ENCODE peak calls at places on chromosome 18, in seven cellular contexts. One of them, this sample, is unnamed.

GRCh38 chr18:66749030-66749429 is 145.1 kb upstream of the CDH19 start:
- DNase-seq in neuronal stem cell: no peak
- DNase-seq in IMR-90: no peak
- DNase-seq in H9: no peak
- DNase-seq in H1: no peak
- DNase-seq in mesenchymal stem cell: no peak
- DNase-seq in trophoblast cell: no peak
- DNase-seq in this sample: peak

GRCh38 chr18:43060020-43060419 is 55.5 kb downstream of the RIT2 start:
- DNase-seq in neuronal stem cell: no peak
- DNase-seq in IMR-90: no peak
- DNase-seq in H9: no peak
- DNase-seq in H1: no peak
- DNase-seq in mesenchymal stem cell: peak
- DNase-seq in trophoblast cell: no peak
- DNase-seq in this sample: no peak

GRCh38 chr18:36294031-36294430 is 3.5 kb upstream of the FHOD3 start:
- DNase-seq in neuronal stem cell: no peak
- DNase-seq in IMR-90: peak
- DNase-seq in H9: no peak
- DNase-seq in H1: no peak
- DNase-seq in mesenchymal stem cell: no peak
- DNase-seq in trophoblast cell: no peak
- DNase-seq in this sample: no peak

GRCh38 chr18:72360628-72361027 is 183.5 kb downstream of the CBLN2 start:
- DNase-seq in neuronal stem cell: no peak
- DNase-seq in IMR-90: no peak
- DNase-seq in H9: no peak
- DNase-seq in H1: no peak
- DNase-seq in mesenchymal stem cell: no peak
- DNase-seq in trophoblast cell: no peak
- DNase-seq in this sample: no peak

GRCh38 chr18:23126352-23127056 is 8.8 kb upstream of the CABLES1 start:
- DNase-seq in neuronal stem cell: no peak
- DNase-seq in IMR-90: no peak
- DNase-seq in H9: no peak
- DNase-seq in H1: no peak
- DNase-seq in mesenchymal stem cell: no peak
- DNase-seq in trophoblast cell: no peak
- DNase-seq in this sample: no peak

GRCh38 chr18:8177330-8178016 is 431.8 kb upstream of the RAB12 start:
- DNase-seq in neuronal stem cell: no peak
- DNase-seq in IMR-90: peak
- DNase-seq in H9: peak
- DNase-seq in H1: no peak
- DNase-seq in mesenchymal stem cell: peak
- DNase-seq in trophoblast cell: peak
- DNase-seq in this sample: peak

GRCh38 chr18:75727479-75727878 is 300.0 kb upstream of the SMIM21 start:
- DNase-seq in neuronal stem cell: peak
- DNase-seq in IMR-90: peak
- DNase-seq in H9: peak
- DNase-seq in H1: peak
- DNase-seq in mesenchymal stem cell: peak
- DNase-seq in trophoblast cell: no peak
- DNase-seq in this sample: peak

GRCh38 chr18:44803019-44803650 is 122.4 kb downstream of the SETBP1 start:
- DNase-seq in neuronal stem cell: no peak
- DNase-seq in IMR-90: peak
- DNase-seq in H9: no peak
- DNase-seq in H1: no peak
- DNase-seq in mesenchymal stem cell: peak
- DNase-seq in trophoblast cell: no peak
- DNase-seq in this sample: peak

GRCh38 chr18:71028285-71028762 is 739.5 kb downstream of the SOCS6 start:
- DNase-seq in neuronal stem cell: no peak
- DNase-seq in IMR-90: no peak
- DNase-seq in H9: peak
- DNase-seq in H1: no peak
- DNase-seq in mesenchymal stem cell: no peak
- DNase-seq in trophoblast cell: no peak
- DNase-seq in this sample: peak

GRCh38 chr18:76437910-76438309 is 57.1 kb downstream of the ZNF516 start:
- DNase-seq in neuronal stem cell: no peak
- DNase-seq in IMR-90: no peak
- DNase-seq in H9: no peak
- DNase-seq in H1: no peak
- DNase-seq in mesenchymal stem cell: no peak
- DNase-seq in trophoblast cell: no peak
- DNase-seq in this sample: no peak

GRCh38 chr18:68960355-68960754 is 162.5 kb downstream of the CCDC102B start:
- DNase-seq in neuronal stem cell: no peak
- DNase-seq in IMR-90: no peak
- DNase-seq in H9: no peak
- DNase-seq in H1: no peak
- DNase-seq in mesenchymal stem cell: no peak
- DNase-seq in trophoblast cell: no peak
- DNase-seq in this sample: peak

GRCh38 chr18:76445275-76445674 is 49.8 kb downstream of the ZNF516 start:
- DNase-seq in neuronal stem cell: no peak
- DNase-seq in IMR-90: peak
- DNase-seq in H9: no peak
- DNase-seq in H1: no peak
- DNase-seq in mesenchymal stem cell: peak
- DNase-seq in trophoblast cell: no peak
- DNase-seq in this sample: no peak

GRCh38 chr18:27921904-27922541 is 254.9 kb downstream of the CDH2 start:
- DNase-seq in neuronal stem cell: no peak
- DNase-seq in IMR-90: peak
- DNase-seq in H9: peak
- DNase-seq in H1: no peak
- DNase-seq in mesenchymal stem cell: peak
- DNase-seq in trophoblast cell: peak
- DNase-seq in this sample: peak

GRCh38 chr18:58476521-58477210 is 152.2 kb downstream of the ALPK2 start:
- DNase-seq in neuronal stem cell: no peak
- DNase-seq in IMR-90: no peak
- DNase-seq in H9: no peak
- DNase-seq in H1: no peak
- DNase-seq in mesenchymal stem cell: no peak
- DNase-seq in trophoblast cell: no peak
- DNase-seq in this sample: no peak

GRCh38 chr18:41389936-41390667 is 564.9 kb upstream of the PIK3C3 start:
- DNase-seq in neuronal stem cell: no peak
- DNase-seq in IMR-90: no peak
- DNase-seq in H9: no peak
- DNase-seq in H1: no peak
- DNase-seq in mesenchymal stem cell: peak
- DNase-seq in trophoblast cell: no peak
- DNase-seq in this sample: no peak

GRCh38 chr18:5746844-5747243 is 148.5 kb downstream of the TMEM200C start:
- DNase-seq in neuronal stem cell: no peak
- DNase-seq in IMR-90: no peak
- DNase-seq in H9: no peak
- DNase-seq in H1: no peak
- DNase-seq in mesenchymal stem cell: no peak
- DNase-seq in trophoblast cell: no peak
- DNase-seq in this sample: peak

GRCh38 chr18:43271593-43272432 is 5.5 kb downstream of the SYT4 start:
- DNase-seq in neuronal stem cell: peak
- DNase-seq in IMR-90: peak
- DNase-seq in H9: no peak
- DNase-seq in H1: no peak
- DNase-seq in mesenchymal stem cell: peak
- DNase-seq in trophoblast cell: no peak
- DNase-seq in this sample: peak

GRCh38 chr18:44733069-44733753 is 52.5 kb downstream of the SETBP1 start:
- DNase-seq in neuronal stem cell: no peak
- DNase-seq in IMR-90: peak
- DNase-seq in H9: no peak
- DNase-seq in H1: no peak
- DNase-seq in mesenchymal stem cell: peak
- DNase-seq in trophoblast cell: no peak
- DNase-seq in this sample: peak

GRCh38 chr18:48137354-48138208 is 207.1 kb upstream of the SMAD2 start:
- DNase-seq in neuronal stem cell: no peak
- DNase-seq in IMR-90: no peak
- DNase-seq in H9: no peak
- DNase-seq in H1: no peak
- DNase-seq in mesenchymal stem cell: no peak
- DNase-seq in trophoblast cell: no peak
- DNase-seq in this sample: no peak

GRCh38 chr18:79789901-79790885 is 7.5 kb upstream of the KCNG2 start:
- DNase-seq in neuronal stem cell: no peak
- DNase-seq in IMR-90: no peak
- DNase-seq in H9: no peak
- DNase-seq in H1: no peak
- DNase-seq in mesenchymal stem cell: no peak
- DNase-seq in trophoblast cell: no peak
- DNase-seq in this sample: no peak

GRCh38 chr18:55651236-55651635 is 63.2 kb upstream of the TCF4 start:
- DNase-seq in neuronal stem cell: no peak
- DNase-seq in IMR-90: no peak
- DNase-seq in H9: no peak
- DNase-seq in H1: no peak
- DNase-seq in mesenchymal stem cell: no peak
- DNase-seq in trophoblast cell: no peak
- DNase-seq in this sample: no peak

DNA sequence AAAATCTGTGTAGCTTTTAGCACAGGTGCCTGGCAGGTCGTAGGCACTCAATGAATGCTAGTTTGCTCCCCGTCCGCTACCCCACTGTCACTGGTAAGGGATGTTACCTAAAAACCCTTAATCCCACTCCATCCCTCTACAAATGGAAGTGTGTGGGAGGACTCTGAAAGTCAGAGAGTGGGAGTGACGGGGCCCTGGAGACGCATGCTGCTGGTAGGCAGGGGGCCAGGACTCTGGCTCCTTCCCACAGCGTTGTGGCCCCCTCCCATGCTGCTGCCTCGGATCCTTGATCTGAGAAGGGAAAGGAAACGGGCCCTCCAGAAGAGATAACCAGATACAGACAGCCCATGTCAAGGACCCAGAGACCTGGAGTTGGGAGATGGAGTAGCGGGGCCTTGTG is 249.3 kb downstream of the HAUS1 start:
- DNase-seq in neuronal stem cell: no peak
- DNase-seq in IMR-90: no peak
- DNase-seq in H9: no peak
- DNase-seq in H1: no peak
- DNase-seq in mesenchymal stem cell: no peak
- DNase-seq in trophoblast cell: no peak
- DNase-seq in this sample: no peak
- H2BK120ac ChIP-seq in neuronal stem cell: no peak
- H2BK120ac ChIP-seq in IMR-90: no peak
- H2BK120ac ChIP-seq in H9: no peak
- H2BK120ac ChIP-seq in H1: no peak
- H2BK120ac ChIP-seq in mesenchymal stem cell: no peak
- H2BK120ac ChIP-seq in trophoblast cell: no peak
- H2BK120ac ChIP-seq in this sample: no peak

DNA sequence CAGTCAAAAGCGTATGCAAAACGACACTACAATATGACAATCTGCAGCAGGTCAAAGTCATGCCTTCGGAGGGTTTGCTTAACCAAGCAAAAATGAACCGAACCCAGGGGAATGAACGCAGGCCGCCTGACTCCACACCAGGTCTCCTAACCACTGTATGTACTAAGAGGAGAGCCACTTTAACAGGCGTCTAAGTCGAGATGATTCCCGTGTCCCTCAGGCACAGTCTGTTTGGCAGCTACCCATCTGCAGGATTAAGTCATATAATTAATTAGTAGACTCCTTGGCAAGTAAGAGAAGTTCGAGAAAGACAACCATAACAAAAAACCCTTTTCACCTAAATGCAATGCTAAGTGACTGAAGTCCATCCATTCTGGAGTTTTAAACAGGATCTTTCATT is 15.2 kb downstream of the CYB5A start:
- DNase-seq in neuronal stem cell: no peak
- DNase-seq in IMR-90: no peak
- DNase-seq in H9: no peak
- DNase-seq in H1: no peak
- DNase-seq in mesenchymal stem cell: no peak
- DNase-seq in trophoblast cell: no peak
- DNase-seq in this sample: no peak
- H2AK5ac ChIP-seq in neuronal stem cell: no peak
- H2AK5ac ChIP-seq in IMR-90: no peak
- H2AK5ac ChIP-seq in H9: no peak
- H2AK5ac ChIP-seq in H1: no peak
- H2AK5ac ChIP-seq in mesenchymal stem cell: no peak
- H2AK5ac ChIP-seq in trophoblast cell: no peak
- H2AK5ac ChIP-seq in this sample: no peak

DNA sequence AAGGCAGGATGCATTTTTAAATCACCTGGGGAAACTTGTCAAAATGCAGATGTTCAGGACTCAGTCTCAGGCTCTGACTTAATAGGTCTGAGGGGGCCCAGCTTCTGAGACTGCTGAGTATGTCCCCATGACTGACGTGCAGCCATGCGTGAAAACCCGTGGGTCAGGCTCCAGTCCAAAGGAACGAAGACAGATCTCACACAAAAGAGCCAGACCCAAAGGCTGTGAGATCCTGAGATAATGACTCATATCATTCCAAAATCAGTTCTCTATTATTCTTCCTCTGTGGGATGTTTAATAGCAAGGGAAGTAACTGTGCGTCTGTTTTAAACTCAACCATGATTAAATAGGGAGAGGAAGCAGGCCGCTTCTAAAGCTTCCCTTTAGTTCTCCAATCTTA is 107.4 kb upstream of the ACAA2 start:
- DNase-seq in neuronal stem cell: peak
- DNase-seq in IMR-90: no peak
- DNase-seq in H9: no peak
- DNase-seq in H1: no peak
- DNase-seq in mesenchymal stem cell: no peak
- DNase-seq in trophoblast cell: no peak
- DNase-seq in this sample: no peak
- H2BK120ac ChIP-seq in neuronal stem cell: no peak
- H2BK120ac ChIP-seq in IMR-90: no peak
- H2BK120ac ChIP-seq in H9: no peak
- H2BK120ac ChIP-seq in H1: no peak
- H2BK120ac ChIP-seq in mesenchymal stem cell: no peak
- H2BK120ac ChIP-seq in trophoblast cell: no peak
- H2BK120ac ChIP-seq in this sample: no peak

GRCh38 chr18:26832302-26832701 is 33.2 kb downstream of the AQP4 start:
- DNase-seq in neuronal stem cell: no peak
- DNase-seq in IMR-90: no peak
- DNase-seq in H9: no peak
- DNase-seq in H1: no peak
- DNase-seq in mesenchymal stem cell: no peak
- DNase-seq in trophoblast cell: no peak
- DNase-seq in this sample: no peak
- H2AK5ac ChIP-seq in neuronal stem cell: no peak
- H2AK5ac ChIP-seq in IMR-90: no peak
- H2AK5ac ChIP-seq in H9: no peak
- H2AK5ac ChIP-seq in H1: no peak
- H2AK5ac ChIP-seq in mesenchymal stem cell: no peak
- H2AK5ac ChIP-seq in trophoblast cell: no peak
- H2AK5ac ChIP-seq in this sample: no peak